ENCODE peak calls at places on chromosomes 13 and 19, in nine cellular contexts. K is choroid plexus epithelial cell, U is activated B cell treated with CpG ODN at 0.5 μM for 24 hours, B is IMR-90, J is Calu3, F is A673, X is tibial nerve, R is astrocyte of the cerebellum, L is fibroblast of lung. D is an unnamed sample.

GRCh38 chr13:98033277-98034247 is 80.1 kb downstream of the IPO5 start:
- DNase-seq in K (peak), U (no peak), B (peak), J (peak), F (peak), X (no peak), R (peak), L (peak), D (no peak)

GRCh38 chr13:95226932-95227718 is 74.1 kb downstream of the ABCC4 start:
- DNase-seq in K (no peak), U (no peak), B (no peak), J (no peak), F (no peak), X (no peak), R (no peak), L (no peak), D (no peak)

GRCh38 chr19:805600-806550 is 8.6 kb downstream of the PTBP1 start:
- DNase-seq in K (no peak), U (no peak), B (no peak), J (no peak), F (peak), X (no peak), R (no peak), L (no peak), D (peak)

GRCh38 chr19:13884726-13885591 is 8.0 kb downstream of the NANOS3 start:
- DNase-seq in K (no peak), U (no peak), B (no peak), J (no peak), F (no peak), X (peak), R (no peak), L (no peak), D (no peak)

GRCh38 chr19:11191273-11191755 is 6.0 kb downstream of the KANK2 start:
- DNase-seq in K (peak), U (no peak), B (peak), J (no peak), F (peak), X (peak), R (no peak), L (peak), D (no peak)

GRCh38 chr13:40127925-40128324 is 472.5 kb downstream of the COG6 start:
- DNase-seq in K (no peak), U (no peak), B (no peak), J (no peak), F (no peak), X (no peak), R (no peak), L (no peak), D (no peak)

GRCh38 chr19:18470153-18470552 is 32.2 kb upstream of the ISYNA1 start:
- DNase-seq in K (no peak), U (no peak), B (no peak), J (peak), F (no peak), X (no peak), R (no peak), L (no peak), D (no peak)

GRCh38 chr19:37941820-37942515 is 35.0 kb downstream of the SIPA1L3 start:
- DNase-seq in K (no peak), U (no peak), B (no peak), J (no peak), F (no peak), X (no peak), R (no peak), L (no peak), D (no peak)

GRCh38 chr13:27283906-27284523 is 13.4 kb downstream of the RASL11A start:
- DNase-seq in K (peak), U (no peak), B (no peak), J (peak), F (no peak), X (no peak), R (no peak), L (peak), D (no peak)

GRCh38 chr13:109730832-109731335 is 55.5 kb downstream of the IRS2 start:
- DNase-seq in K (no peak), U (no peak), B (no peak), J (no peak), F (no peak), X (no peak), R (no peak), L (no peak), D (no peak)

GRCh38 chr19:45767881-45768643 is 990 bp downstream of the SIX5 start:
- DNase-seq in K (peak), U (peak), B (peak), J (peak), F (peak), X (no peak), R (peak), L (peak), D (peak)

GRCh38 chr19:41407271-41407670 is 9.7 kb downstream of the BCKDHA start:
- DNase-seq in K (peak), U (no peak), B (no peak), J (no peak), F (no peak), X (no peak), R (no peak), L (no peak), D (no peak)

GRCh38 chr19:13102666-13103584 is at the start of gene LYL1:
- DNase-seq in K (no peak), U (peak), B (no peak), J (peak), F (no peak), X (no peak), R (no peak), L (no peak), D (no peak)

GRCh38 chr13:61414136-61414535 is 1.5 kb downstream of the PCDH20 start:
- DNase-seq in K (no peak), U (no peak), B (no peak), J (no peak), F (no peak), X (no peak), R (no peak), L (peak), D (no peak)

GRCh38 chr19:57010541-57010940 is 109.2 kb upstream of the USP29 start:
- DNase-seq in K (no peak), U (no peak), B (no peak), J (no peak), F (no peak), X (no peak), R (no peak), L (no peak), D (no peak)

GRCh38 chr13:38674208-38674607 is 12.7 kb upstream of the FREM2 start:
- DNase-seq in K (no peak), U (no peak), B (no peak), J (no peak), F (peak), X (no peak), R (no peak), L (no peak), D (no peak)

GRCh38 chr13:68745517-68745916 is 1362.1 kb upstream of the ATXN8OS start:
- DNase-seq in K (no peak), U (no peak), B (no peak), J (no peak), F (no peak), X (no peak), R (no peak), L (no peak), D (no peak)

GRCh38 chr13:32624441-32624840 is 38.2 kb downstream of the PDS5B start:
- DNase-seq in K (peak), U (no peak), B (peak), J (no peak), F (no peak), X (no peak), R (no peak), L (no peak), D (no peak)

GRCh38 chr13:48504606-48505369 is 28.1 kb downstream of the RCBTB2 start:
- DNase-seq in K (no peak), U (no peak), B (no peak), J (no peak), F (no peak), X (no peak), R (no peak), L (no peak), D (no peak)

GRCh38 chr13:113046883-113047244 is 58.7 kb upstream of the F7 start:
- DNase-seq in K (no peak), U (no peak), B (no peak), J (no peak), F (no peak), X (no peak), R (no peak), L (no peak), D (no peak)

GRCh38 chr13:99339736-99340392 is 32.7 kb upstream of the GPR183 start:
- DNase-seq in K (peak), U (no peak), B (peak), J (no peak), F (no peak), X (no peak), R (no peak), L (peak), D (no peak)

GRCh38 chr19:1819211-1819975 is 7.3 kb upstream of the ATP8B3 start:
- DNase-seq in K (no peak), U (no peak), B (no peak), J (no peak), F (no peak), X (no peak), R (no peak), L (no peak), D (no peak)

GRCh38 chr19:42028304-42029216 is 34.5 kb upstream of the ATP1A3 start:
- DNase-seq in K (no peak), U (no peak), B (no peak), J (peak), F (peak), X (no peak), R (no peak), L (no peak), D (no peak)

GRCh38 chr13:40539954-40540706 is 126.3 kb downstream of the FOXO1 start:
- DNase-seq in K (peak), U (no peak), B (peak), J (peak), F (peak), X (no peak), R (peak), L (peak), D (no peak)

GRCh38 chr13:110519046-110519445 is 42.5 kb downstream of the RAB20 start:
- DNase-seq in K (no peak), U (no peak), B (no peak), J (no peak), F (no peak), X (no peak), R (no peak), L (no peak), D (no peak)

GRCh38 chr13:96091164-96091931 is 1.4 kb downstream of the HS6ST3 start:
- DNase-seq in K (peak), U (no peak), B (no peak), J (no peak), F (no peak), X (no peak), R (no peak), L (no peak), D (peak)

GRCh38 chr19:52638601-52639000 is 446 bp upstream of the ZNF83 start:
- DNase-seq in K (no peak), U (no peak), B (peak), J (no peak), F (no peak), X (no peak), R (no peak), L (no peak), D (no peak)

GRCh38 chr13:47188802-47189201 is 291.9 kb upstream of the HTR2A start:
- DNase-seq in K (no peak), U (no peak), B (peak), J (no peak), F (no peak), X (no peak), R (no peak), L (peak), D (no peak)

GRCh38 chr19:40611096-40611495 is 9.9 kb downstream of the LTBP4 start:
- DNase-seq in K (no peak), U (no peak), B (no peak), J (no peak), F (no peak), X (no peak), R (no peak), L (no peak), D (no peak)

GRCh38 chr13:94247890-94248289 is 231.6 kb downstream of the DCT start:
- DNase-seq in K (no peak), U (no peak), B (no peak), J (no peak), F (no peak), X (no peak), R (no peak), L (no peak), D (no peak)

GRCh38 chr19:44585371-44586141 is 27.8 kb upstream of the IGSF23 start:
- DNase-seq in K (peak), U (no peak), B (peak), J (no peak), F (peak), X (no peak), R (no peak), L (peak), D (no peak)

GRCh38 chr13:72463561-72463960 is 263.9 kb downstream of the MZT1 start:
- DNase-seq in K (peak), U (no peak), B (no peak), J (no peak), F (no peak), X (no peak), R (peak), L (peak), D (no peak)

GRCh38 chr13:27137759-27138158 is 33.9 kb downstream of the USP12 start:
- DNase-seq in K (peak), U (no peak), B (no peak), J (no peak), F (no peak), X (no peak), R (no peak), L (no peak), D (no peak)

GRCh38 chr13:76425930-76426329 is 460.3 kb downstream of the KCTD12 start:
- DNase-seq in K (peak), U (no peak), B (peak), J (no peak), F (peak), X (no peak), R (peak), L (peak), D (no peak)

GRCh38 chr13:57631607-57632275 is at the start of gene PCDH17:
- DNase-seq in K (peak), U (no peak), B (no peak), J (no peak), F (peak), X (no peak), R (no peak), L (peak), D (no peak)

GRCh38 chr13:74575729-74576125 is 441.5 kb upstream of the KLF12 start:
- DNase-seq in K (peak), U (no peak), B (peak), J (no peak), F (peak), X (peak), R (no peak), L (peak), D (peak)

GRCh38 chr13:74570834-74571233 is 436.6 kb upstream of the KLF12 start:
- DNase-seq in K (peak), U (no peak), B (peak), J (no peak), F (no peak), X (no peak), R (peak), L (peak), D (no peak)

GRCh38 chr13:74574964-74575728 is 440.9 kb upstream of the KLF12 start:
- DNase-seq in K (no peak), U (no peak), B (no peak), J (no peak), F (no peak), X (no peak), R (no peak), L (no peak), D (no peak)

GRCh38 chr13:74571811-74572210 is 437.6 kb upstream of the KLF12 start:
- DNase-seq in K (no peak), U (no peak), B (no peak), J (no peak), F (no peak), X (no peak), R (no peak), L (no peak), D (no peak)

GRCh38 chr13:74573654-74574053 is 439.4 kb upstream of the KLF12 start:
- DNase-seq in K (no peak), U (no peak), B (no peak), J (no peak), F (no peak), X (no peak), R (no peak), L (no peak), D (no peak)
- TF ChIP-seq CTCF in K (peak), U (no peak), B (no peak), J (no peak), F (peak), X (no peak), R (peak), L (peak), D (no peak)

DNA sequence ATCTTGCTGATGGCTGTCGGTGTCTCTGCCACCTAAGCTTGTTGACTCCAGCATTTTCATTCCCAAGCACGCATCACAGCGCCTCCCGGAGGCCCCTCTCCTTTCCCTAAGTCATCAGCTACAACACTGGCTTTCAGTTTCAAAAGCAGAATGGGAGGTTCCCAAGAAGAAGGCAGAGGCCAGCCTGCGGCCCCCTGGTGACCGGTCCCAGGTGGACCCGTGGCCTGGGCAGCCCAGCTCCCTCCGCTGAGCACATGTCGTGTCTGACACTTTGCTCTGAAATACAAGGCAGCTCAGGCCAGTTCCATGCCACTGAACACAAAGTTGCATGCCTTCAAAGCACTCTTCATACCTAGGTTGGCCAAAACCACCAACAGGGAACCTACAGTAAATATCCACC is 8.5 kb downstream of the MLLT1 start:
- DNase-seq in K (peak), U (no peak), B (peak), J (no peak), F (no peak), X (no peak), R (no peak), L (peak), D (no peak)
- TF ChIP-seq CTCF in K (peak), U (no peak), B (peak), J (no peak), F (peak), X (no peak), R (peak), L (peak), D (no peak)

GRCh38 chr19:15628236-15629002 is 12.3 kb upstream of the CYP4F3 start:
- DNase-seq in K (no peak), U (no peak), B (no peak), J (no peak), F (no peak), X (no peak), R (no peak), L (no peak), D (no peak)
- TF ChIP-seq CTCF in K (no peak), U (no peak), B (no peak), J (no peak), F (no peak), X (no peak), R (no peak), L (no peak), D (no peak)

DNA sequence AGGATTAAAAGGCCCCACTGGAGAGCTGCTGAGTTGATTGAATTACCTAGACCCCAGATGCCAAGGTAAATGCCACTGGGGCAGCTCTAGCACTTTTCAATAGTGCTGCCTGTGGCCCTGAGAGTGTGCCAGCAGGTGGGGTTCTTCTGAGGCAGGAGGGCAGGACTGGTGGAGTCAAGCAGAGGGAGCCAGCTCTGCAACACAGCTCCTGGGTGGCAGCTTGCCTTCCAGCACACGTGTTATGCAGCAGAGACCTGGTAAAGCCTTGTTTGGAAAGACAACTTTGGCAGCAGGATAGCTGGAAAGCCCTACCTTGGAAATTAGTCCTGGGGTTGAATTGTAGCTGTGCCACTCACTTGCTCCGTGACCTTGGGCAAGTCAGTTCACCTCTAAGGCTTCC is 306.6 kb downstream of the ATP8A2 start:
- DNase-seq in K (no peak), U (no peak), B (no peak), J (peak), F (no peak), X (no peak), R (no peak), L (no peak), D (no peak)
- TF ChIP-seq CTCF in K (no peak), U (no peak), B (no peak), J (no peak), F (no peak), X (no peak), R (no peak), L (no peak), D (no peak)

DNA sequence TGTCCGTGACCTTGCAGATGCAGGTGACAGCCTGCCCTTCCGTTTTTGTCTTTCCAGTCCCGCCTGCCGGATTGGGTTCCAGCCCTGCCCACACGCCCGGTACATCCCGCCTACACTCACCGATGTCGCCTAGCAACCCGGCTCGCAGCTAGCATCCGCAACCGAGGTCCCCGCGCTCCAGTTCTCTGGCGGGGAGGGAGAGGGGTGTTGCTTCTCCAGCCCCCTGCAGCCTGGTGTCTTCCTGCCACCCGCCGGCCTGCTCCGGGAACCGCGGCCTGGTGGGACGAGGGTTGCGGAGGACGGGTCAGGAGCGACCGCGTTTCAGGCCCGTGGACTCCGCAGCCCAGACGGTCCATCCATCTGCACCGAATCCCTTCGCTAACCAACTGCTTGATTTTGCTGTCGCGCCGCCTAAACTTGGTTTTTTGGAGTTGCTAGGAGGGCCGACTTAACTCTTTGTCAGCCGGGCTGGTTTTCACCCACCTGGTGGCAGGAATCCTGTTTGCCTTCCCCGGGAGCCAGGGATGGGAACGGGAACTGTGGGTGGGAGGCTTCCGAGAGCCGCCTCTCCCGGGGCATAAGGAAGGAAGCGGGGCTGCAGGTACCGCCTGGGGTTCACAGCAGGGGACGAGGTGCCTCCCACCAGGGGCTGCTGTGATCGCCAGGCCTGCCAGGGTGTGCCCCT is 15.4 kb upstream of the MATK start:
- DNase-seq in K (no peak), U (peak), B (no peak), J (no peak), F (no peak), X (no peak), R (no peak), L (no peak), D (no peak)
- TF ChIP-seq CTCF in K (peak), U (no peak), B (peak), J (no peak), F (no peak), X (no peak), R (peak), L (peak), D (peak)

D was measured in type B pancreatic cell.